ENCODE peak calls at places on chromosomes 2 and 18, in ten cellular contexts. X, K, U, I, B, T, P, Q, M and J are unnamed samples.

GRCh38 chr18:10062941-10063300 is 149.1 kb downstream of the VAPA start:
- DNase-seq in X (no peak), K (no peak), U (no peak), I (no peak), B (no peak), T (no peak), P (no peak), Q (no peak), M (no peak), J (no peak)

GRCh38 chr2:210537021-210537650 is 19.3 kb upstream of the CPS1 start:
- DNase-seq in X (no peak), K (no peak), U (no peak), I (no peak), B (no peak), T (no peak), P (no peak), Q (no peak), M (no peak), J (no peak)

GRCh38 chr2:157160131-157160530 is 97.4 kb upstream of the GALNT5 start:
- DNase-seq in X (no peak), K (no peak), U (no peak), I (no peak), B (no peak), T (no peak), P (no peak), Q (no peak), M (no peak), J (no peak)

GRCh38 chr2:73830871-73831401 is 2.2 kb downstream of the STAMBP start:
- DNase-seq in X (peak), K (no peak), U (no peak), I (peak), B (no peak), T (peak), P (no peak), Q (no peak), M (no peak), J (no peak)

GRCh38 chr18:51028201-51028805 is 1.7 kb upstream of the SMAD4 start:
- DNase-seq in X (no peak), K (no peak), U (peak), I (peak), B (no peak), T (no peak), P (no peak), Q (no peak), M (no peak), J (no peak)

GRCh38 chr2:598043-598802 is 79.0 kb downstream of the TMEM18 start:
- DNase-seq in X (no peak), K (peak), U (no peak), I (no peak), B (no peak), T (peak), P (no peak), Q (no peak), M (no peak), J (no peak)

GRCh38 chr18:13570856-13571495 is 155.4 kb downstream of the FAM210A start:
- DNase-seq in X (no peak), K (no peak), U (no peak), I (peak), B (no peak), T (no peak), P (no peak), Q (no peak), M (no peak), J (no peak)

GRCh38 chr2:188332619-188333018 is 40.9 kb downstream of the GULP1 start:
- DNase-seq in X (no peak), K (no peak), U (no peak), I (no peak), B (no peak), T (no peak), P (no peak), Q (no peak), M (no peak), J (no peak)

GRCh38 chr2:217657252-217657651 is 345.5 kb downstream of the TNS1 start:
- DNase-seq in X (no peak), K (no peak), U (no peak), I (no peak), B (peak), T (no peak), P (no peak), Q (no peak), M (no peak), J (no peak)

GRCh38 chr2:62231541-62231940 is 35.6 kb downstream of the B3GNT2 start:
- DNase-seq in X (no peak), K (no peak), U (no peak), I (no peak), B (no peak), T (no peak), P (no peak), Q (no peak), M (no peak), J (no peak)